ENCODE peak calls at places on chromosome 1, in ten cellular contexts. H, X, W, T, G, P, V, A, C and F are unnamed samples.

GRCh38 chr1:7856345-7856744 is 3.5 kb upstream of the UTS2 start:
- DNase-seq in H (no peak), X (no peak), W (no peak), T (no peak), G (no peak), P (peak; percentile 3), V (peak; percentile 7), A (no peak), C (no peak), F (no peak)

GRCh38 chr1:115074839-115075534 is 14.3 kb downstream of the TSPAN2 start:
- DNase-seq in H (no peak), X (no peak), W (no peak), T (no peak), G (no peak), P (no peak), V (no peak), A (no peak), C (no peak), F (no peak)

GRCh38 chr1:225813250-225813964 is 3.5 kb downstream of the EPHX1 start:
- DNase-seq in H (no peak), X (no peak), W (no peak), T (peak; percentile 39), G (peak; percentile 74), P (peak; percentile 70), V (peak; percentile 96), A (peak; percentile 76), C (no peak), F (peak; percentile 68)

GRCh38 chr1:228986093-228986904 is 251.0 kb downstream of the RHOU start:
- DNase-seq in H (no peak), X (no peak), W (peak; percentile 12), T (no peak), G (peak; percentile 21), P (peak; percentile 41), V (peak; percentile 27), A (peak; percentile 45), C (no peak), F (peak; percentile 79)

GRCh38 chr1:156367386-156368156 is 1.4 kb upstream of the RHBG start:
- DNase-seq in H (no peak), X (no peak), W (no peak), T (no peak), G (no peak), P (no peak), V (no peak), A (no peak), C (no peak), F (no peak)

GRCh38 chr1:109399326-109399957 is 1.7 kb upstream of the SORT1 start:
- DNase-seq in H (peak; percentile 72), X (no peak), W (no peak), T (peak; percentile 93), G (peak; percentile 80), P (peak; percentile 81), V (peak; percentile 77), A (peak; percentile 26), C (peak; percentile 4), F (no peak)

GRCh38 chr1:94713472-94714141 is 106.5 kb upstream of the SLC44A3 start:
- DNase-seq in H (peak; percentile 98), X (no peak), W (peak; percentile 13), T (peak; percentile 63), G (no peak), P (peak; percentile 95), V (peak; percentile 96), A (peak; percentile 88), C (no peak), F (peak; percentile 79)

GRCh38 chr1:236206548-236206947 is 64.2 kb downstream of the GPR137B start:
- DNase-seq in H (no peak), X (peak; percentile 53), W (no peak), T (peak; percentile 11), G (no peak), P (no peak), V (no peak), A (peak; percentile 11), C (no peak), F (no peak)

GRCh38 chr1:43540653-43541071 is 10.0 kb downstream of the PTPRF start:
- DNase-seq in H (no peak), X (no peak), W (no peak), T (peak; percentile 53), G (no peak), P (no peak), V (no peak), A (no peak), C (no peak), F (no peak)

GRCh38 chr1:28509705-28510349 is 4.0 kb downstream of the RCC1 start:
- DNase-seq in H (no peak), X (no peak), W (no peak), T (peak; percentile 14), G (no peak), P (no peak), V (peak; percentile 38), A (no peak), C (no peak), F (no peak)

GRCh38 chr1:38213720-38214367 is 167.3 kb upstream of the POU3F1 start:
- DNase-seq in H (no peak), X (no peak), W (no peak), T (no peak), G (no peak), P (no peak), V (no peak), A (no peak), C (no peak), F (no peak)

GRCh38 chr1:223780926-223781325 is 64.8 kb downstream of the TP53BP2 start:
- DNase-seq in H (no peak), X (peak; percentile 11), W (no peak), T (no peak), G (no peak), P (no peak), V (no peak), A (no peak), C (no peak), F (no peak)

GRCh38 chr1:160169553-160170399 is 18.4 kb downstream of the ATP1A4 start:
- DNase-seq in H (peak; percentile 15), X (peak; percentile 71), W (no peak), T (peak; percentile 94), G (peak; percentile 77), P (no peak), V (peak; percentile 74), A (no peak), C (no peak), F (no peak)

GRCh38 chr1:216555653-216556052 is 132.4 kb upstream of the USH2A start:
- DNase-seq in H (no peak), X (no peak), W (no peak), T (no peak), G (no peak), P (no peak), V (no peak), A (no peak), C (no peak), F (no peak)

GRCh38 chr1:18902523-18903312 is at the start of gene ALDH4A1:
- DNase-seq in H (peak; percentile 97), X (peak; percentile 97), W (peak; percentile 97), T (peak; percentile 98), G (peak; percentile 98), P (peak; percentile 98), V (peak; percentile 99), A (peak; percentile 98), C (peak; percentile 91), F (peak; percentile 99)

GRCh38 chr1:234499119-234500039 is 20.4 kb upstream of the TARBP1 start:
- DNase-seq in H (peak; percentile 87), X (peak; percentile 92), W (peak; percentile 80), T (peak; percentile 95), G (peak; percentile 82), P (peak; percentile 96), V (peak; percentile 91), A (peak; percentile 92), C (peak; percentile 75), F (peak; percentile 92)

GRCh38 chr1:225873281-225873850 is 8.8 kb downstream of the TMEM63A start:
- DNase-seq in H (no peak), X (no peak), W (no peak), T (no peak), G (no peak), P (no peak), V (no peak), A (no peak), C (no peak), F (no peak)

GRCh38 chr1:228544921-228545591 is 57.9 kb downstream of the RNF187 start:
- DNase-seq in H (no peak), X (no peak), W (no peak), T (peak; percentile 92), G (no peak), P (no peak), V (no peak), A (no peak), C (no peak), F (no peak)

GRCh38 chr1:11470912-11471311 is 8.0 kb upstream of the DISP3 start:
- DNase-seq in H (no peak), X (no peak), W (no peak), T (no peak), G (no peak), P (no peak), V (no peak), A (no peak), C (no peak), F (no peak)

GRCh38 chr1:57422271-57423134 is 1.4 kb downstream of the DAB1 start:
- DNase-seq in H (no peak), X (peak; percentile 75), W (peak; percentile 30), T (no peak), G (peak; percentile 43), P (peak; percentile 10), V (peak; percentile 21), A (no peak), C (no peak), F (no peak)